ENCODE peak calls at places on chromosomes 5 and 9, in six cellular contexts. O is A549, M is HL-60, Y is Panc1, N is SK-N-SH, B is HCT116. J is an unnamed sample.

GRCh38 chr9:126715382-126715781 is 89.5 kb upstream of the ZBTB43 start:
- DNase-seq in Y (no peak), O (no peak), N (no peak), M (no peak), B (no peak), J (no peak)

GRCh38 chr9:14722391-14723035 is at the start of gene CER1:
- DNase-seq in Y (no peak), N (no peak), M (no peak), O (no peak), B (no peak), J (peak)

GRCh38 chr5:87282254-87282653 is 14.6 kb downstream of the RASA1 start:
- DNase-seq in N (no peak), M (no peak), O (no peak), Y (no peak), B (no peak), J (no peak)

GRCh38 chr9:37404590-37404989 is 17.9 kb upstream of the GRHPR start:
- DNase-seq in B (no peak), M (no peak), N (no peak), O (no peak), Y (no peak), J (no peak)

GRCh38 chr5:179160584-179160983 is 100.4 kb downstream of the ZNF354C start:
- DNase-seq in B (no peak), N (no peak), M (no peak), Y (no peak), O (no peak), J (no peak)

GRCh38 chr5:40551706-40552557 is 127.8 kb upstream of the PTGER4 start:
- DNase-seq in Y (peak), N (no peak), M (no peak), B (no peak), O (peak), J (no peak)

GRCh38 chr9:137318565-137318964 is 16.5 kb upstream of the NRARP start:
- DNase-seq in O (no peak), M (no peak), N (peak), B (no peak), Y (no peak), J (no peak)

GRCh38 chr9:33852216-33852826 is 35.4 kb downstream of the UBE2R2 start:
- DNase-seq in O (peak), B (peak), M (no peak), Y (peak), N (peak), J (peak)

DNA sequence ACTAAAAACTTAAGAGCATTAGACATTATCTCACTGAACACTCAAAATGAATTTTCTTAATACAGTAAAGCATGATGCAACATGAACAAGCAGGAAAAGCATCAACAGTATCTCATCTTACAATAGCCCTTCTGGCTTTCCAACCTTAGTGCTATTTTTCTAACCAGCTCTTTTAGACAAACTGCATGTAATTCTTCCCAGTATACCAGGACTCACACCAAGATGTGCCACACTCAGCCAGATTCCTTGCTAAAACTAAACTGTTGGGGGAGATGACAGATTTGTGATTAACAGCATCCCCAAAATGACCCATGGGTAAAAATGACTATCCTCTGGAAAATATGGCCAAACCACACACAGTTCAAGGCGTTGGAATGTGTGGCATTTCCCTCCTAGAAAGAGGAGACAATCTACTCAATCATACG is 36.2 kb downstream of the PWWP2A start:
- DNase-seq in M (no peak), Y (peak), B (no peak), O (peak), N (no peak), J (no peak)
- TF ChIP-seq REST in M (no peak), Y (no peak), B (no peak), O (no peak), N (peak), J (no peak)

GRCh38 chr9:124309665-124310064 is 51.9 kb downstream of the NEK6 start:
- DNase-seq in O (peak), M (no peak), B (peak), N (no peak), Y (peak), J (peak)
- TF ChIP-seq REST in O (no peak), M (no peak), B (no peak), N (no peak), Y (no peak), J (no peak)

GRCh38 chr5:33474004-33474403 is 33.2 kb downstream of the TARS1 start:
- DNase-seq in M (no peak), O (no peak), N (no peak), Y (no peak), B (no peak), J (no peak)

GRCh38 chr5:33474931-33475499 is 34.2 kb downstream of the TARS1 start:
- DNase-seq in N (no peak), O (no peak), M (no peak), B (no peak), Y (no peak), J (no peak)

GRCh38 chr5:33472805-33473409 is 32.1 kb downstream of the TARS1 start:
- DNase-seq in O (no peak), N (no peak), Y (no peak), B (no peak), M (no peak), J (peak)

GRCh38 chr5:33468811-33469435 is 28.2 kb downstream of the TARS1 start:
- DNase-seq in O (no peak), Y (no peak), N (no peak), M (no peak), B (no peak), J (no peak)

GRCh38 chr5:33470544-33470943 is 29.8 kb downstream of the TARS1 start:
- DNase-seq in Y (no peak), M (no peak), O (peak), B (peak), N (peak), J (no peak)
- TF ChIP-seq REST in Y (no peak), M (no peak), O (no peak), B (no peak), N (no peak), J (no peak)

GRCh38 chr5:102048940-102049339 is 247.1 kb downstream of the SLCO4C1 start:
- DNase-seq in B (peak), M (no peak), Y (no peak), N (peak), O (no peak), J (no peak)

GRCh38 chr5:102049517-102049916 is 246.6 kb downstream of the SLCO4C1 start:
- DNase-seq in O (no peak), N (no peak), Y (no peak), B (no peak), M (no peak), J (no peak)
- TF ChIP-seq REST in O (no peak), N (no peak), Y (no peak), B (no peak), M (no peak), J (no peak)

GRCh38 chr5:43623048-43623447 is 20.1 kb downstream of the NNT start:
- DNase-seq in N (no peak), O (no peak), M (no peak), B (no peak), Y (no peak), J (no peak)

GRCh38 chr5:43631182-43631910 is 28.4 kb downstream of the NNT start:
- DNase-seq in M (peak), O (peak), Y (peak), N (peak), B (peak), J (peak)

GRCh38 chr5:43627028-43627427 is 24.0 kb downstream of the NNT start:
- DNase-seq in N (peak), Y (peak), M (no peak), B (peak), O (peak), J (peak)
- TF ChIP-seq REST in N (no peak), Y (no peak), M (no peak), B (no peak), O (no peak), J (no peak)